ENCODE peak calls at places on chromosomes 16 and 17, in nine cellular contexts. One of them, this sample, is unnamed.
A peak's percentile ranks its signal among the peaks of the same experiment; 100 is the strongest.

GRCh38 chr16:83940630-83941378 is 12.2 kb upstream of the OSGIN1 start:
- DNase-seq in HCT116: no peak
- DNase-seq in adrenal gland: no peak
- DNase-seq in right cardiac atrium: peak; percentile 48
- DNase-seq in ovary: no peak
- DNase-seq in lower leg skin: no peak
- DNase-seq in astrocyte of the spinal cord: no peak
- DNase-seq in effector memory CD4-positive, alpha-beta T cell: no peak
- DNase-seq in HL-60: no peak
- DNase-seq in this sample: no peak

GRCh38 chr16:69057400-69058378 is 47.8 kb upstream of the HAS3 start:
- DNase-seq in HCT116: peak; percentile 64
- DNase-seq in adrenal gland: peak; percentile 76
- DNase-seq in right cardiac atrium: no peak
- DNase-seq in ovary: no peak
- DNase-seq in lower leg skin: peak; percentile 67
- DNase-seq in astrocyte of the spinal cord: peak; percentile 87
- DNase-seq in effector memory CD4-positive, alpha-beta T cell: no peak
- DNase-seq in HL-60: peak; percentile 73
- DNase-seq in this sample: peak; percentile 61

GRCh38 chr17:63946440-63947363 is 14.6 kb upstream of the CD79B start:
- DNase-seq in HCT116: peak; percentile 22
- DNase-seq in adrenal gland: peak; percentile 66
- DNase-seq in right cardiac atrium: peak; percentile 71
- DNase-seq in ovary: peak; percentile 36
- DNase-seq in lower leg skin: no peak
- DNase-seq in astrocyte of the spinal cord: peak; percentile 7
- DNase-seq in effector memory CD4-positive, alpha-beta T cell: peak; percentile 36
- DNase-seq in HL-60: peak; percentile 72
- DNase-seq in this sample: peak; percentile 80

GRCh38 chr16:81641403-81642106 is 137.5 kb upstream of the PLCG2 start:
- DNase-seq in HCT116: no peak
- DNase-seq in adrenal gland: peak; percentile 43
- DNase-seq in right cardiac atrium: no peak
- DNase-seq in ovary: no peak
- DNase-seq in lower leg skin: no peak
- DNase-seq in astrocyte of the spinal cord: no peak
- DNase-seq in effector memory CD4-positive, alpha-beta T cell: no peak
- DNase-seq in HL-60: no peak
- DNase-seq in this sample: no peak

GRCh38 chr17:55023626-55024025 is 55.1 kb downstream of the STXBP4 start:
- DNase-seq in HCT116: no peak
- DNase-seq in adrenal gland: no peak
- DNase-seq in right cardiac atrium: no peak
- DNase-seq in ovary: no peak
- DNase-seq in lower leg skin: no peak
- DNase-seq in astrocyte of the spinal cord: no peak
- DNase-seq in effector memory CD4-positive, alpha-beta T cell: no peak
- DNase-seq in HL-60: no peak
- DNase-seq in this sample: no peak

GRCh38 chr16:47699090-47699489 is 238.0 kb downstream of the PHKB start:
- DNase-seq in HCT116: no peak
- DNase-seq in adrenal gland: no peak
- DNase-seq in right cardiac atrium: no peak
- DNase-seq in ovary: no peak
- DNase-seq in lower leg skin: no peak
- DNase-seq in astrocyte of the spinal cord: no peak
- DNase-seq in effector memory CD4-positive, alpha-beta T cell: no peak
- DNase-seq in HL-60: peak; percentile 70
- DNase-seq in this sample: no peak

GRCh38 chr17:38982858-38983746 is 15.9 kb upstream of the FBXO47 start:
- DNase-seq in HCT116: peak; percentile 53
- DNase-seq in adrenal gland: peak; percentile 57
- DNase-seq in right cardiac atrium: no peak
- DNase-seq in ovary: peak; percentile 68
- DNase-seq in lower leg skin: no peak
- DNase-seq in astrocyte of the spinal cord: peak; percentile 73
- DNase-seq in effector memory CD4-positive, alpha-beta T cell: no peak
- DNase-seq in HL-60: peak; percentile 53
- DNase-seq in this sample: peak; percentile 75

GRCh38 chr17:63911657-63912100 is 621 bp upstream of the CSHL1 start:
- DNase-seq in HCT116: peak; percentile 16
- DNase-seq in adrenal gland: peak; percentile 55
- DNase-seq in right cardiac atrium: no peak
- DNase-seq in ovary: peak; percentile 53
- DNase-seq in lower leg skin: no peak
- DNase-seq in astrocyte of the spinal cord: no peak
- DNase-seq in effector memory CD4-positive, alpha-beta T cell: peak; percentile 27
- DNase-seq in HL-60: peak; percentile 21
- DNase-seq in this sample: peak; percentile 40

GRCh38 chr17:1764274-1764673 is 2.4 kb downstream of the SERPINF1 start:
- DNase-seq in HCT116: no peak
- DNase-seq in adrenal gland: peak; percentile 65
- DNase-seq in right cardiac atrium: peak; percentile 88
- DNase-seq in ovary: peak; percentile 73
- DNase-seq in lower leg skin: peak; percentile 91
- DNase-seq in astrocyte of the spinal cord: peak; percentile 79
- DNase-seq in effector memory CD4-positive, alpha-beta T cell: peak; percentile 8
- DNase-seq in HL-60: peak; percentile 78
- DNase-seq in this sample: peak; percentile 42

GRCh38 chr16:86946396-86946795 is 368.0 kb downstream of the FOXL1 start:
- DNase-seq in HCT116: no peak
- DNase-seq in adrenal gland: no peak
- DNase-seq in right cardiac atrium: no peak
- DNase-seq in ovary: no peak
- DNase-seq in lower leg skin: no peak
- DNase-seq in astrocyte of the spinal cord: peak; percentile 27
- DNase-seq in effector memory CD4-positive, alpha-beta T cell: no peak
- DNase-seq in HL-60: no peak
- DNase-seq in this sample: no peak

GRCh38 chr17:6462692-6463091 is 18.4 kb downstream of the PIMREG start:
- DNase-seq in HCT116: no peak
- DNase-seq in adrenal gland: no peak
- DNase-seq in right cardiac atrium: no peak
- DNase-seq in ovary: no peak
- DNase-seq in lower leg skin: no peak
- DNase-seq in astrocyte of the spinal cord: no peak
- DNase-seq in effector memory CD4-positive, alpha-beta T cell: no peak
- DNase-seq in HL-60: no peak
- DNase-seq in this sample: no peak

GRCh38 chr17:78144736-78145641 is 1.2 kb upstream of the C17orf99 start:
- DNase-seq in HCT116: no peak
- DNase-seq in adrenal gland: no peak
- DNase-seq in right cardiac atrium: peak; percentile 86
- DNase-seq in ovary: peak; percentile 56
- DNase-seq in lower leg skin: no peak
- DNase-seq in astrocyte of the spinal cord: no peak
- DNase-seq in effector memory CD4-positive, alpha-beta T cell: no peak
- DNase-seq in HL-60: no peak
- DNase-seq in this sample: no peak

GRCh38 chr17:35875439-35876139 is 4.6 kb downstream of the CCL5 start:
- DNase-seq in HCT116: no peak
- DNase-seq in adrenal gland: peak; percentile 21
- DNase-seq in right cardiac atrium: no peak
- DNase-seq in ovary: no peak
- DNase-seq in lower leg skin: no peak
- DNase-seq in astrocyte of the spinal cord: no peak
- DNase-seq in effector memory CD4-positive, alpha-beta T cell: no peak
- DNase-seq in HL-60: no peak
- DNase-seq in this sample: peak; percentile 84

GRCh38 chr17:2814499-2815341 is 18.5 kb downstream of the RAP1GAP2 start:
- DNase-seq in HCT116: no peak
- DNase-seq in adrenal gland: no peak
- DNase-seq in right cardiac atrium: no peak
- DNase-seq in ovary: no peak
- DNase-seq in lower leg skin: peak; percentile 32
- DNase-seq in astrocyte of the spinal cord: no peak
- DNase-seq in effector memory CD4-positive, alpha-beta T cell: peak; percentile 94
- DNase-seq in HL-60: peak; percentile 77
- DNase-seq in this sample: peak; percentile 92

GRCh38 chr16:70725024-70725911 is 39.4 kb upstream of the MTSS2 start:
- DNase-seq in HCT116: no peak
- DNase-seq in adrenal gland: peak; percentile 85
- DNase-seq in right cardiac atrium: peak; percentile 80
- DNase-seq in ovary: peak; percentile 79
- DNase-seq in lower leg skin: no peak
- DNase-seq in astrocyte of the spinal cord: no peak
- DNase-seq in effector memory CD4-positive, alpha-beta T cell: no peak
- DNase-seq in HL-60: no peak
- DNase-seq in this sample: no peak

GRCh38 chr17:14926526-14927122 is 338.5 kb downstream of the PMP22 start:
- DNase-seq in HCT116: peak; percentile 29
- DNase-seq in adrenal gland: peak; percentile 74
- DNase-seq in right cardiac atrium: no peak
- DNase-seq in ovary: peak; percentile 28
- DNase-seq in lower leg skin: peak; percentile 45
- DNase-seq in astrocyte of the spinal cord: peak; percentile 66
- DNase-seq in effector memory CD4-positive, alpha-beta T cell: peak; percentile 0
- DNase-seq in HL-60: peak; percentile 44
- DNase-seq in this sample: peak; percentile 54

GRCh38 chr16:4882633-4883285 is 35.5 kb downstream of the UBN1 start:
- DNase-seq in HCT116: peak; percentile 92
- DNase-seq in adrenal gland: peak; percentile 54
- DNase-seq in right cardiac atrium: no peak
- DNase-seq in ovary: no peak
- DNase-seq in lower leg skin: no peak
- DNase-seq in astrocyte of the spinal cord: peak; percentile 72
- DNase-seq in effector memory CD4-positive, alpha-beta T cell: no peak
- DNase-seq in HL-60: no peak
- DNase-seq in this sample: no peak

GRCh38 chr16:84356591-84357116 is 11.7 kb upstream of the ATP2C2 start:
- DNase-seq in HCT116: no peak
- DNase-seq in adrenal gland: no peak
- DNase-seq in right cardiac atrium: no peak
- DNase-seq in ovary: no peak
- DNase-seq in lower leg skin: no peak
- DNase-seq in astrocyte of the spinal cord: no peak
- DNase-seq in effector memory CD4-positive, alpha-beta T cell: no peak
- DNase-seq in HL-60: no peak
- DNase-seq in this sample: no peak

GRCh38 chr17:74860229-74860998 is 729 bp upstream of the GRIN2C start:
- DNase-seq in HCT116: no peak
- DNase-seq in adrenal gland: no peak
- DNase-seq in right cardiac atrium: peak; percentile 67
- DNase-seq in ovary: no peak
- DNase-seq in lower leg skin: no peak
- DNase-seq in astrocyte of the spinal cord: no peak
- DNase-seq in effector memory CD4-positive, alpha-beta T cell: no peak
- DNase-seq in HL-60: no peak
- DNase-seq in this sample: no peak
- H3K4me3 ChIP-seq in HCT116: no peak overlapping the region
- H3K4me3 ChIP-seq in adrenal gland: no peak overlapping the region
- H3K4me3 ChIP-seq in right cardiac atrium: peak overlapping the region; percentile 53
- H3K4me3 ChIP-seq in ovary: no peak overlapping the region
- H3K4me3 ChIP-seq in lower leg skin: no peak overlapping the region
- H3K4me3 ChIP-seq in astrocyte of the spinal cord: no peak overlapping the region
- H3K4me3 ChIP-seq in effector memory CD4-positive, alpha-beta T cell: peak overlapping the region; percentile 37
- H3K4me3 ChIP-seq in HL-60: no peak overlapping the region
- H3K4me3 ChIP-seq in this sample: no peak overlapping the region

GRCh38 chr16:85753976-85754375 is 3.1 kb upstream of the C16orf74 start:
- DNase-seq in HCT116: no peak
- DNase-seq in adrenal gland: no peak
- DNase-seq in right cardiac atrium: no peak
- DNase-seq in ovary: no peak
- DNase-seq in lower leg skin: no peak
- DNase-seq in astrocyte of the spinal cord: no peak
- DNase-seq in effector memory CD4-positive, alpha-beta T cell: no peak
- DNase-seq in HL-60: no peak
- DNase-seq in this sample: no peak

GRCh38 chr16:85754403-85754802 is 3.5 kb upstream of the C16orf74 start:
- DNase-seq in HCT116: no peak
- DNase-seq in adrenal gland: no peak
- DNase-seq in right cardiac atrium: no peak
- DNase-seq in ovary: no peak
- DNase-seq in lower leg skin: no peak
- DNase-seq in astrocyte of the spinal cord: no peak
- DNase-seq in effector memory CD4-positive, alpha-beta T cell: no peak
- DNase-seq in HL-60: no peak
- DNase-seq in this sample: peak; percentile 67

GRCh38 chr16:85751665-85752501 is 987 bp upstream of the C16orf74 start:
- DNase-seq in HCT116: no peak
- DNase-seq in adrenal gland: no peak
- DNase-seq in right cardiac atrium: no peak
- DNase-seq in ovary: no peak
- DNase-seq in lower leg skin: no peak
- DNase-seq in astrocyte of the spinal cord: no peak
- DNase-seq in effector memory CD4-positive, alpha-beta T cell: no peak
- DNase-seq in HL-60: no peak
- DNase-seq in this sample: no peak

GRCh38 chr16:85753559-85753958 is 2.7 kb upstream of the C16orf74 start:
- DNase-seq in HCT116: no peak
- DNase-seq in adrenal gland: no peak
- DNase-seq in right cardiac atrium: no peak
- DNase-seq in ovary: no peak
- DNase-seq in lower leg skin: no peak
- DNase-seq in astrocyte of the spinal cord: no peak
- DNase-seq in effector memory CD4-positive, alpha-beta T cell: no peak
- DNase-seq in HL-60: no peak
- DNase-seq in this sample: no peak

GRCh38 chr16:85752511-85753420 is 1.9 kb upstream of the C16orf74 start:
- DNase-seq in HCT116: no peak
- DNase-seq in adrenal gland: no peak
- DNase-seq in right cardiac atrium: no peak
- DNase-seq in ovary: no peak
- DNase-seq in lower leg skin: no peak
- DNase-seq in astrocyte of the spinal cord: no peak
- DNase-seq in effector memory CD4-positive, alpha-beta T cell: no peak
- DNase-seq in HL-60: no peak
- DNase-seq in this sample: peak; percentile 85
- H3K4me3 ChIP-seq in HCT116: no peak overlapping the region
- H3K4me3 ChIP-seq in adrenal gland: no peak overlapping the region
- H3K4me3 ChIP-seq in right cardiac atrium: no peak overlapping the region
- H3K4me3 ChIP-seq in ovary: no peak overlapping the region
- H3K4me3 ChIP-seq in lower leg skin: no peak overlapping the region
- H3K4me3 ChIP-seq in astrocyte of the spinal cord: no peak overlapping the region
- H3K4me3 ChIP-seq in effector memory CD4-positive, alpha-beta T cell: no peak overlapping the region
- H3K4me3 ChIP-seq in HL-60: no peak overlapping the region
- H3K4me3 ChIP-seq in this sample: no peak overlapping the region

DNA sequence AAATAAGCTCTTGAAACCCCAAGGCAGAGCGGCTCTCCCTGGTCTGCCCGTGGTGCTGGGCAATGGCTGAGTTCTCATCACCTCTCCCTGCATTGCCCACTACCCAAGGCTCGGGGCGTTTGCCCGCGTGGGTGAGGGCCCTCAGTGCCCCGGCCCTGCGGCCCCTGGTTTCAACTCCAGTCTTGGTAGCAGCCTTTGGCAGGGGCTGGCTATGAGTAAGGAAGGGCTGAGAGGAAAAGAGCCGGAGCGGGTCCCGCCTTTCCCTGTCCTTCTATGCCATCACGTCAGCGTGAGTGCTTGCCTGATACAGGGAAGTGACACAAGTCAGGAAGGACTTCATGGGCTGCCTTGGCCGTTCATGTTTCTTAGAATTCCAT is 71.7 kb upstream of the CBX4 start:
- DNase-seq in HCT116: no peak
- DNase-seq in adrenal gland: no peak
- DNase-seq in right cardiac atrium: peak; percentile 37
- DNase-seq in ovary: no peak
- DNase-seq in lower leg skin: no peak
- DNase-seq in astrocyte of the spinal cord: no peak
- DNase-seq in effector memory CD4-positive, alpha-beta T cell: no peak
- DNase-seq in HL-60: no peak
- DNase-seq in this sample: no peak
- H3K4me3 ChIP-seq in HCT116: no peak overlapping the region
- H3K4me3 ChIP-seq in adrenal gland: no peak overlapping the region
- H3K4me3 ChIP-seq in right cardiac atrium: no peak overlapping the region
- H3K4me3 ChIP-seq in ovary: no peak overlapping the region
- H3K4me3 ChIP-seq in lower leg skin: no peak overlapping the region
- H3K4me3 ChIP-seq in astrocyte of the spinal cord: no peak overlapping the region
- H3K4me3 ChIP-seq in effector memory CD4-positive, alpha-beta T cell: no peak overlapping the region
- H3K4me3 ChIP-seq in HL-60: no peak overlapping the region
- H3K4me3 ChIP-seq in this sample: no peak overlapping the region

GRCh38 chr17:32492281-32492623 is 5.5 kb downstream of the CDK5R1 start:
- DNase-seq in HCT116: no peak
- DNase-seq in adrenal gland: no peak
- DNase-seq in right cardiac atrium: no peak
- DNase-seq in ovary: no peak
- DNase-seq in lower leg skin: no peak
- DNase-seq in astrocyte of the spinal cord: no peak
- DNase-seq in effector memory CD4-positive, alpha-beta T cell: no peak
- DNase-seq in HL-60: no peak
- DNase-seq in this sample: no peak
- H3K4me3 ChIP-seq in HCT116: no peak overlapping the region
- H3K4me3 ChIP-seq in adrenal gland: no peak overlapping the region
- H3K4me3 ChIP-seq in right cardiac atrium: no peak overlapping the region
- H3K4me3 ChIP-seq in ovary: no peak overlapping the region
- H3K4me3 ChIP-seq in lower leg skin: no peak overlapping the region
- H3K4me3 ChIP-seq in astrocyte of the spinal cord: no peak overlapping the region
- H3K4me3 ChIP-seq in effector memory CD4-positive, alpha-beta T cell: peak overlapping the region; percentile 19
- H3K4me3 ChIP-seq in HL-60: no peak overlapping the region
- H3K4me3 ChIP-seq in this sample: no peak overlapping the region

This sample was measured in GM12865.